ENCODE peak calls at places on chromosome 19, in four cellular contexts. L is AG08396; G is stimulated activated CD4-positive, alpha-beta T cell treated with anti-CD3 and anti-CD28 coated beads, Interleukin-15, amount 100 ng/mL, for 48 hours; T is mesothelial cell of epicardium. I is an unnamed sample.

GRCh38 chr19:4933528-4933927 is 24.2 kb downstream of the UHRF1 start:
- DNase-seq in L (no peak), G (no peak), T (no peak), I (no peak)

GRCh38 chr19:55985254-55985653 is 1.3 kb upstream of the NLRP5 start:
- DNase-seq in L (no peak), G (no peak), T (no peak), I (no peak)

GRCh38 chr19:23908165-23908564 is 6.5 kb upstream of the ZNF726 start:
- DNase-seq in L (no peak), G (no peak), T (no peak), I (no peak)

GRCh38 chr19:41297628-41298326 is 12.2 kb upstream of the CCDC97 start:
- DNase-seq in L (no peak), G (no peak), T (no peak), I (no peak)

GRCh38 chr19:41626278-41626677 is 596 bp downstream of the CEACAM4 start:
- DNase-seq in L (no peak), G (no peak), T (no peak), I (no peak)

GRCh38 chr19:40745402-40745780 is 4.9 kb downstream of the ACTMAP start:
- DNase-seq in L (no peak), G (no peak), T (no peak), I (no peak)

GRCh38 chr19:17159466-17160393 is 55.4 kb upstream of the USE1 start:
- DNase-seq in L (no peak), G (no peak), T (no peak), I (peak)

GRCh38 chr19:17841810-17842662 is 5.7 kb downstream of the JAK3 start:
- DNase-seq in L (peak), G (peak), T (peak), I (peak)

GRCh38 chr19:35224681-35225604 is 3.6 kb downstream of the FAM187B start:
- DNase-seq in L (no peak), G (no peak), T (no peak), I (no peak)

GRCh38 chr19:46068345-46069258 is 27.8 kb upstream of the IGFL4 start:
- DNase-seq in L (peak), G (no peak), T (no peak), I (peak)

GRCh38 chr19:11418518-11419506 is at the start of gene RGL3:
- DNase-seq in L (peak), G (no peak), T (no peak), I (peak)

GRCh38 chr19:42412223-42412622 is 15.0 kb downstream of the LIPE start:
- DNase-seq in L (no peak), G (no peak), T (no peak), I (no peak)

GRCh38 chr19:16336571-16336970 is 11.9 kb downstream of the KLF2 start:
- DNase-seq in L (no peak), G (no peak), T (no peak), I (no peak)

GRCh38 chr19:42081584-42082258 is 5.8 kb downstream of the ZNF574 start:
- DNase-seq in L (peak), G (no peak), T (no peak), I (peak)

GRCh38 chr19:29107831-29108230 is 105.1 kb downstream of the UQCRFS1 start:
- DNase-seq in L (no peak), G (no peak), T (no peak), I (no peak)

I was measured in T47D.